ENCODE peak calls at places on chromosomes 16 and 17, in seven cellular contexts. One of them, this sample, is unnamed.

GRCh38 chr17:75625813-75626486 is 7.3 kb upstream of the SMIM5 start:
- DNase-seq in GM12865: peak
- DNase-seq in lower lobe of right lung: no peak
- DNase-seq in mucosa of descending colon: no peak
- DNase-seq in choroid plexus epithelial cell: peak
- DNase-seq in transverse colon: no peak
- DNase-seq in stomach: no peak
- DNase-seq in this sample: peak

GRCh38 chr16:23245268-23245667 is 56.8 kb upstream of the SCNN1B start:
- DNase-seq in lower lobe of right lung: no peak
- DNase-seq in choroid plexus epithelial cell: no peak
- DNase-seq in transverse colon: no peak
- DNase-seq in GM12865: no peak
- DNase-seq in stomach: no peak
- DNase-seq in mucosa of descending colon: no peak
- DNase-seq in this sample: no peak

GRCh38 chr16:50478773-50479149 is 69.4 kb upstream of the NKD1 start:
- DNase-seq in transverse colon: peak
- DNase-seq in GM12865: no peak
- DNase-seq in choroid plexus epithelial cell: no peak
- DNase-seq in stomach: peak
- DNase-seq in lower lobe of right lung: no peak
- DNase-seq in mucosa of descending colon: peak
- DNase-seq in this sample: no peak

GRCh38 chr17:9050801-9051401 is 29.6 kb downstream of the NTN1 start:
- DNase-seq in mucosa of descending colon: no peak
- DNase-seq in lower lobe of right lung: no peak
- DNase-seq in GM12865: no peak
- DNase-seq in choroid plexus epithelial cell: peak
- DNase-seq in stomach: no peak
- DNase-seq in transverse colon: no peak
- DNase-seq in this sample: no peak

GRCh38 chr17:44646280-44646679 is 10.0 kb upstream of the MEIOC start:
- DNase-seq in choroid plexus epithelial cell: no peak
- DNase-seq in transverse colon: no peak
- DNase-seq in GM12865: no peak
- DNase-seq in stomach: no peak
- DNase-seq in mucosa of descending colon: no peak
- DNase-seq in lower lobe of right lung: no peak
- DNase-seq in this sample: no peak

GRCh38 chr16:13453938-13454553 is 465.9 kb upstream of the ERCC4 start:
- DNase-seq in transverse colon: peak
- DNase-seq in choroid plexus epithelial cell: no peak
- DNase-seq in stomach: peak
- DNase-seq in lower lobe of right lung: no peak
- DNase-seq in mucosa of descending colon: no peak
- DNase-seq in GM12865: peak
- DNase-seq in this sample: peak

GRCh38 chr16:66604376-66605176 is at the start of gene CMTM3:
- DNase-seq in transverse colon: peak
- DNase-seq in mucosa of descending colon: peak
- DNase-seq in GM12865: peak
- DNase-seq in stomach: peak
- DNase-seq in lower lobe of right lung: peak
- DNase-seq in choroid plexus epithelial cell: peak
- DNase-seq in this sample: peak

GRCh38 chr16:57089406-57089805 is 3.0 kb upstream of the CPNE2 start:
- DNase-seq in stomach: no peak
- DNase-seq in transverse colon: no peak
- DNase-seq in GM12865: no peak
- DNase-seq in choroid plexus epithelial cell: no peak
- DNase-seq in lower lobe of right lung: no peak
- DNase-seq in mucosa of descending colon: no peak
- DNase-seq in this sample: no peak

DNA sequence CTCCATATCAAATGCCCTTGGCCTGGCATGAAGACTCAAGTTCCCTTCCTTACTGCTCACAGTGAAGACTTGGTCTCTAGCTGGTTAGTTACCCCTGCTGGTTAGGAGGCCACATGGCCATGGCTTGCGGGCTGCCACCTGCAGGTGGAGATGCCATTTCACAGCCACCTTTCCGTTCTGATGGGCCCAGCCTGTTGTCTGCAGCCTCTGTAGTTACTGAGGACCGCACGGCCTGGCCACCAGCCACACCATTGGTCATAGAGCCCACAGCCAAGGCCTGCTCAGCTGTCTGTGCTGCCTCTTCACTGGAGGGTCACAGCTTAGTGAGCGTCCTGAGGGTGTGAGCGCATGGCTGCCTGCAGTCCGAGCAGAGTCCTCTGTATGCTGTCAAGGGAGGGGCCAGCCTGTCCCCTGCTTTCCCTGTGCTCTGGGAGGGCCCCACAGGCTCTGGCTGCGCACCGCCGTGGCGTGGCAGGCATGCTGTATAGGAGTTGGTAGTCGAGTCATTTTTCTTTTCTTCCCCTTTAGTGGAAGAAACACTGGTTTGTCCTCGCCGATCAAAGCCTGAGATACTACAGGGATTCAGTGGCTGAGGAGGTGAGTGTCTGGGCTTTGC is 59.2 kb downstream of the PLD6 start:
- DNase-seq in transverse colon: peak
- DNase-seq in mucosa of descending colon: peak
- DNase-seq in stomach: no peak
- DNase-seq in choroid plexus epithelial cell: no peak
- DNase-seq in GM12865: peak
- DNase-seq in lower lobe of right lung: no peak
- DNase-seq in this sample: peak
- TF ChIP-seq CTCF in transverse colon: peak
- TF ChIP-seq CTCF in mucosa of descending colon: no peak
- TF ChIP-seq CTCF in stomach: no peak
- TF ChIP-seq CTCF in choroid plexus epithelial cell: peak
- TF ChIP-seq CTCF in GM12865: peak
- TF ChIP-seq CTCF in lower lobe of right lung: no peak
- TF ChIP-seq CTCF in this sample: peak

GRCh38 chr16:89194340-89195311 is 5.7 kb downstream of the SLC22A31 start:
- DNase-seq in lower lobe of right lung: peak
- DNase-seq in transverse colon: no peak
- DNase-seq in mucosa of descending colon: peak
- DNase-seq in choroid plexus epithelial cell: no peak
- DNase-seq in stomach: no peak
- DNase-seq in GM12865: no peak
- DNase-seq in this sample: no peak

GRCh38 chr16:89193576-89194293 is 6.6 kb downstream of the SLC22A31 start:
- DNase-seq in transverse colon: no peak
- DNase-seq in mucosa of descending colon: peak
- DNase-seq in stomach: no peak
- DNase-seq in lower lobe of right lung: peak
- DNase-seq in choroid plexus epithelial cell: no peak
- DNase-seq in GM12865: no peak
- DNase-seq in this sample: no peak

GRCh38 chr16:89191901-89192184 is 8.5 kb downstream of the SLC22A31 start:
- DNase-seq in mucosa of descending colon: no peak
- DNase-seq in choroid plexus epithelial cell: no peak
- DNase-seq in transverse colon: no peak
- DNase-seq in GM12865: no peak
- DNase-seq in lower lobe of right lung: no peak
- DNase-seq in stomach: no peak
- DNase-seq in this sample: no peak

GRCh38 chr16:89191033-89191900 is 9.1 kb downstream of the SLC22A31 start:
- DNase-seq in mucosa of descending colon: peak
- DNase-seq in choroid plexus epithelial cell: no peak
- DNase-seq in transverse colon: no peak
- DNase-seq in GM12865: no peak
- DNase-seq in lower lobe of right lung: peak
- DNase-seq in stomach: no peak
- DNase-seq in this sample: no peak

DNA sequence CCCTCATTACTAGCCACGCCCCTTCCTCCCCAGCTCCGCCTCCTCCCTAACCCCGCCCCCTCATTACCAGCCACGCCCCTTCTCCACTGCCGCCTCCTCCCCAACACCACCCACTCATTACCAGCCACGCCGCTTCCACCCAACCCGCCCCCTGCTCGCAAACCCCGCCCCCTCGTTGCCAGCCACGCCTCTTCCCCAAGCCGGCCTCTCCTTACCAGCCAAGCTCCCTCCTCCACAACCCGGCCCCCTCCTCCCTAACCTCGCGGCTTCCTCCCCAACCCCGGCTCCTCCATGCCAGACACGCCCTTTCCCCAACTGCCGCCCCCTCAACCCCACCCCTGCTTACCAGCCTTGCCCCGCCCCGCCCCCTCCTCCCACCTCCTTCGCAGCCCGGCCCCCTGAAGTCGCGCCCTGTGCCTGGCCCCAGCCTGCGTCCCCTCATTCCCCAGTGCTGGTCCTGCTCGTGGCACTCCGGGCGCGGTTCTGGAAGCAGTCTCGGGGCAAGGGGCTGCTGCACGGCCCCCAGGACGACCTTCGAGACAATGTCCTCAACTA is 7.2 kb downstream of the SLC22A31 start:
- DNase-seq in lower lobe of right lung: peak
- DNase-seq in stomach: peak
- DNase-seq in mucosa of descending colon: peak
- DNase-seq in transverse colon: peak
- DNase-seq in choroid plexus epithelial cell: no peak
- DNase-seq in GM12865: no peak
- DNase-seq in this sample: peak
- H3K4me3 ChIP-seq in lower lobe of right lung: no peak
- H3K4me3 ChIP-seq in stomach: peak
- H3K4me3 ChIP-seq in mucosa of descending colon: no peak
- H3K4me3 ChIP-seq in transverse colon: no peak
- H3K4me3 ChIP-seq in choroid plexus epithelial cell: no peak
- H3K4me3 ChIP-seq in GM12865: no peak
- H3K4me3 ChIP-seq in this sample: no peak

GRCh38 chr16:19392352-19392751 is 25.3 kb upstream of the TMC5 start:
- DNase-seq in GM12865: no peak
- DNase-seq in choroid plexus epithelial cell: no peak
- DNase-seq in stomach: no peak
- DNase-seq in mucosa of descending colon: no peak
- DNase-seq in transverse colon: no peak
- DNase-seq in lower lobe of right lung: no peak
- DNase-seq in this sample: no peak

GRCh38 chr16:19384656-19385055 is 33.0 kb upstream of the TMC5 start:
- DNase-seq in choroid plexus epithelial cell: no peak
- DNase-seq in lower lobe of right lung: peak
- DNase-seq in GM12865: no peak
- DNase-seq in transverse colon: peak
- DNase-seq in mucosa of descending colon: peak
- DNase-seq in stomach: peak
- DNase-seq in this sample: no peak

GRCh38 chr16:19386555-19386954 is 31.1 kb upstream of the TMC5 start:
- DNase-seq in stomach: no peak
- DNase-seq in mucosa of descending colon: no peak
- DNase-seq in choroid plexus epithelial cell: no peak
- DNase-seq in GM12865: no peak
- DNase-seq in transverse colon: no peak
- DNase-seq in lower lobe of right lung: no peak
- DNase-seq in this sample: no peak

GRCh38 chr16:19393226-19394074 is 24.2 kb upstream of the TMC5 start:
- DNase-seq in mucosa of descending colon: peak
- DNase-seq in lower lobe of right lung: no peak
- DNase-seq in choroid plexus epithelial cell: no peak
- DNase-seq in transverse colon: peak
- DNase-seq in GM12865: no peak
- DNase-seq in stomach: peak
- DNase-seq in this sample: peak

DNA sequence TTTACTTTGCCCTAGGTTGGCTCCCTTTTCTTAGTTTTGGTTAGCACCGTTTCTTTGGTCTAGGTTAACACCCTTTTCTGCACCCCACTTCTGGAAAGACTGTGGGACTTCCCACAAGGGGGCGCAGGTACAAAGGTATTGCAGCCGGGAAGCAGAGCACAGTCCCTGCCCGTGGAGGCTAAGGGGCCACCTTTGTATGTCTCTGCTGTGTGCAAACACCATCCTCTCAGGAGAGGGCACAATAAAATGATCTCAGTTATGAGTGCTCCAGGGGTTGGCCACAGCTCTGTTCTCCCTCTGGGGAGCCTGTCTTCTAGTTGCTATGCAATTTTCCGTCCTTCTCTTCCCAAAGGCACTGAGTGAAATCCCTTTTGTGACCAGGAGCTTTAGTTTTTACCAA is 28.4 kb upstream of the TMC5 start:
- DNase-seq in lower lobe of right lung: peak
- DNase-seq in mucosa of descending colon: peak
- DNase-seq in transverse colon: peak
- DNase-seq in GM12865: peak
- DNase-seq in stomach: peak
- DNase-seq in choroid plexus epithelial cell: peak
- DNase-seq in this sample: peak
- TF ChIP-seq CTCF in lower lobe of right lung: peak
- TF ChIP-seq CTCF in mucosa of descending colon: peak
- TF ChIP-seq CTCF in transverse colon: peak
- TF ChIP-seq CTCF in GM12865: peak
- TF ChIP-seq CTCF in stomach: peak
- TF ChIP-seq CTCF in choroid plexus epithelial cell: peak
- TF ChIP-seq CTCF in this sample: peak

GRCh38 chr16:9539346-9539745 is 447.9 kb downstream of the HAPSTR1 start:
- DNase-seq in lower lobe of right lung: no peak
- DNase-seq in choroid plexus epithelial cell: no peak
- DNase-seq in GM12865: no peak
- DNase-seq in transverse colon: no peak
- DNase-seq in mucosa of descending colon: no peak
- DNase-seq in stomach: no peak
- DNase-seq in this sample: no peak

GRCh38 chr16:9546438-9546786 is 455.0 kb downstream of the HAPSTR1 start:
- DNase-seq in choroid plexus epithelial cell: no peak
- DNase-seq in mucosa of descending colon: no peak
- DNase-seq in lower lobe of right lung: no peak
- DNase-seq in stomach: no peak
- DNase-seq in transverse colon: no peak
- DNase-seq in GM12865: no peak
- DNase-seq in this sample: no peak

GRCh38 chr16:9545500-9546437 is 454.3 kb downstream of the HAPSTR1 start:
- DNase-seq in lower lobe of right lung: no peak
- DNase-seq in transverse colon: no peak
- DNase-seq in mucosa of descending colon: no peak
- DNase-seq in GM12865: no peak
- DNase-seq in stomach: no peak
- DNase-seq in choroid plexus epithelial cell: no peak
- DNase-seq in this sample: no peak

GRCh38 chr16:9541723-9542122 is 450.3 kb downstream of the HAPSTR1 start:
- DNase-seq in transverse colon: no peak
- DNase-seq in stomach: no peak
- DNase-seq in lower lobe of right lung: no peak
- DNase-seq in GM12865: no peak
- DNase-seq in mucosa of descending colon: no peak
- DNase-seq in choroid plexus epithelial cell: no peak
- DNase-seq in this sample: no peak

DNA sequence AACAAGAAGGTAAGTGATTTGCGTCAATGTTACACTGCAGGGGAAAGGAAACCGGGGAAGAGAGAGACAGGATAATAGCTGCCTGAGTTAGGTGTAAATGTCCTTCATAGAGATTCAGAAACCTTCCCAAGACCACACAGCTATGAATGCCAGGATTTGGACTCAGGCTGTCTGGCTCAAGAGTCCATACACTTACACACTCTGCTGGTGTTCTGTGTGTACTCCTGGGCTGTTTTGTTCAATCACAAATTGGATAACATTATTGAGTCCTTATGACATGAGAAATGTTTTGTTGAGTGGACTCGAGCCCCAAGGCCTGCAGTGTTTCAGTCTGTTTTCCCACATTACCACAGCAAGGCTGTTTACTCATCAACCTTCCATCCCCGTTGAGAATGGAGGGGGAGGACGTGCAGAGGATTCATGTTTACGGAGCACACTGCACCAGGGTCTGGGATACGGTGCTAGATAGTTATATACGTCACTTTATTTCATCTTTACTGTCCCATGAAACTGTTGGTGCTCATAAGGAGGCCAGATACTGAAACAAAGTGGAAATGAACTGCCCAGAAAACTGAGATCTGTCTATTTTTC is 450.8 kb downstream of the HAPSTR1 start:
- DNase-seq in choroid plexus epithelial cell: no peak
- DNase-seq in lower lobe of right lung: no peak
- DNase-seq in GM12865: no peak
- DNase-seq in stomach: no peak
- DNase-seq in transverse colon: no peak
- DNase-seq in mucosa of descending colon: no peak
- DNase-seq in this sample: no peak
- H3K4me3 ChIP-seq in choroid plexus epithelial cell: no peak
- H3K4me3 ChIP-seq in lower lobe of right lung: no peak
- H3K4me3 ChIP-seq in GM12865: no peak
- H3K4me3 ChIP-seq in stomach: no peak
- H3K4me3 ChIP-seq in transverse colon: no peak
- H3K4me3 ChIP-seq in mucosa of descending colon: no peak
- H3K4me3 ChIP-seq in this sample: no peak

This sample was measured in fibroblast of mammary gland.